ENCODE peak calls at places on chromosomes 12 and 14, in ten cellular contexts. C is fibroblast of the aortic adventitia, P is CD14-positive monocyte, X is AG09309, A is mammary epithelial cell, Y is type B pancreatic cell, R is fibroblast of lung, E is choroid plexus epithelial cell, T is nephron progenitor cell, D is pancreas. S is an unnamed sample.

GRCh38 chr12:51429705-51430104 is 5.1 kb downstream of the SLC4A8 start:
- DNase-seq in D (no peak), Y (no peak), R (no peak), A (no peak), E (no peak), T (no peak), C (no peak), X (no peak), P (no peak), S (no peak)

GRCh38 chr12:42590324-42590934 is 883 bp upstream of the PRICKLE1 start:
- DNase-seq in X (no peak), R (peak), D (peak), C (no peak), A (peak), P (no peak), T (peak), E (no peak), Y (no peak), S (peak)

GRCh38 chr12:67586951-67587350 is 61.6 kb upstream of the DYRK2 start:
- DNase-seq in E (no peak), D (no peak), X (no peak), T (no peak), A (no peak), R (no peak), C (no peak), Y (no peak), P (no peak), S (no peak)

GRCh38 chr14:20811994-20812393 is 9.3 kb upstream of the RNASE1 start:
- DNase-seq in T (no peak), A (no peak), X (no peak), C (no peak), R (no peak), P (no peak), D (peak), E (no peak), Y (no peak), S (no peak)

GRCh38 chr14:61281186-61281676 is at the start of gene TMEM30B:
- DNase-seq in Y (peak), X (no peak), E (no peak), D (peak), C (no peak), T (no peak), A (peak), R (no peak), P (no peak), S (no peak)

GRCh38 chr14:35878272-35879140 is 52.4 kb downstream of the BRMS1L start:
- DNase-seq in R (peak), X (peak), Y (no peak), A (peak), C (peak), D (no peak), T (no peak), E (peak), P (no peak), S (no peak)

GRCh38 chr12:123024819-123025391 is 44.4 kb downstream of the ARL6IP4 start:
- DNase-seq in T (no peak), E (peak), Y (no peak), R (peak), D (no peak), C (peak), A (peak), X (no peak), P (no peak), S (no peak)

GRCh38 chr12:109052415-109053323 is at the start of gene USP30:
- DNase-seq in R (peak), D (peak), X (peak), E (peak), Y (peak), P (peak), A (peak), C (peak), T (peak), S (peak)

GRCh38 chr14:52244997-52245396 is 22.5 kb upstream of the PTGDR start:
- DNase-seq in X (no peak), C (no peak), R (no peak), D (no peak), T (no peak), E (no peak), Y (no peak), P (no peak), A (no peak), S (no peak)

GRCh38 chr12:1795785-1796514 is 24.4 kb upstream of the LRTM2 start:
- DNase-seq in C (peak), D (peak), R (peak), Y (peak), X (peak), E (peak), A (peak), P (peak), T (peak), S (peak)

GRCh38 chr12:1796515-1797010 is 23.8 kb upstream of the LRTM2 start:
- DNase-seq in T (no peak), R (no peak), C (no peak), X (no peak), D (no peak), E (no peak), Y (no peak), A (no peak), P (peak), S (peak)

GRCh38 chr12:1794440-1795090 is 25.8 kb upstream of the LRTM2 start:
- DNase-seq in P (no peak), D (no peak), R (no peak), T (no peak), E (no peak), A (no peak), C (no peak), X (no peak), Y (no peak), S (no peak)

GRCh38 chr12:1793426-1794210 is 26.7 kb upstream of the LRTM2 start:
- DNase-seq in X (no peak), T (no peak), E (no peak), D (no peak), P (no peak), A (no peak), R (no peak), C (no peak), Y (no peak), S (no peak)

DNA sequence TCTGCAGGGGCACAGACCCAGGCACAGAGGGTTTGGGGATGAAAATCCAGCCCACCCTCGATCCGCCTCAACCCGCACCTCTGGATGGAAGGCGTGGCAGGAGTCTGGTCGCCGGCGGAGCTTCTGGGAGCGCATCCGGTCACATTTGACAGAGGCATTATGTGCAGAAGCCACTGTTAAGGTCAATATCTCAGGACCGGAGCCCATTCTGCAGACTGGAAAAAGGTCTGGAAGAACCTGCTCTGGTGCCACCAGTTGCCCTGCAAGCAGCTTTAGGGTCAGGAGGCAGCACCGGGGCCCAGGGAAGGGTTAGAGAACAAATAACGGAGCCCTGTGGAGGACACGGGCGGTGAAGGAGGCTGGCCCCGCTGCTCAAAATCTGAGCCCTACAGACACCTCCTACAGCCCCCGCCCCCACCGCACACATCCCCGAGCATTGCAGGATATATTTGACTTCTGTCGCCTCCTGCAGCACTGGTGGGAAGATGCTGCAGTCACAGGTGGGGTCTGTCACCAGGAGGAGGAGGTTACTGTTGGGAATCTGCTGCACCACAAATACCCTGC is 25.1 kb upstream of the LRTM2 start:
- DNase-seq in Y (no peak), R (no peak), T (no peak), E (no peak), A (no peak), D (no peak), C (no peak), X (no peak), P (no peak), S (peak)
- TF ChIP-seq CTCF in Y (no peak), R (no peak), T (no peak), E (no peak), A (no peak), D (no peak), C (no peak), X (no peak), P (no peak), S (no peak)

GRCh38 chr12:132218915-132219314 is 74.7 kb downstream of the NOC4L start:
- DNase-seq in E (peak), C (no peak), A (no peak), D (no peak), R (no peak), Y (no peak), P (no peak), X (no peak), T (peak), S (peak)
- TF ChIP-seq CTCF in E (peak), C (peak), A (no peak), D (no peak), R (peak), Y (peak), P (peak), X (peak), T (peak), S (peak)

GRCh38 chr14:81991998-81992397 is 458.3 kb upstream of the SEL1L start:
- DNase-seq in A (no peak), Y (no peak), C (no peak), E (peak), T (no peak), R (no peak), D (no peak), P (no peak), X (no peak), S (no peak)
- TF ChIP-seq CTCF in A (no peak), Y (peak), C (no peak), E (peak), T (peak), R (no peak), D (no peak), P (no peak), X (peak), S (peak)

DNA sequence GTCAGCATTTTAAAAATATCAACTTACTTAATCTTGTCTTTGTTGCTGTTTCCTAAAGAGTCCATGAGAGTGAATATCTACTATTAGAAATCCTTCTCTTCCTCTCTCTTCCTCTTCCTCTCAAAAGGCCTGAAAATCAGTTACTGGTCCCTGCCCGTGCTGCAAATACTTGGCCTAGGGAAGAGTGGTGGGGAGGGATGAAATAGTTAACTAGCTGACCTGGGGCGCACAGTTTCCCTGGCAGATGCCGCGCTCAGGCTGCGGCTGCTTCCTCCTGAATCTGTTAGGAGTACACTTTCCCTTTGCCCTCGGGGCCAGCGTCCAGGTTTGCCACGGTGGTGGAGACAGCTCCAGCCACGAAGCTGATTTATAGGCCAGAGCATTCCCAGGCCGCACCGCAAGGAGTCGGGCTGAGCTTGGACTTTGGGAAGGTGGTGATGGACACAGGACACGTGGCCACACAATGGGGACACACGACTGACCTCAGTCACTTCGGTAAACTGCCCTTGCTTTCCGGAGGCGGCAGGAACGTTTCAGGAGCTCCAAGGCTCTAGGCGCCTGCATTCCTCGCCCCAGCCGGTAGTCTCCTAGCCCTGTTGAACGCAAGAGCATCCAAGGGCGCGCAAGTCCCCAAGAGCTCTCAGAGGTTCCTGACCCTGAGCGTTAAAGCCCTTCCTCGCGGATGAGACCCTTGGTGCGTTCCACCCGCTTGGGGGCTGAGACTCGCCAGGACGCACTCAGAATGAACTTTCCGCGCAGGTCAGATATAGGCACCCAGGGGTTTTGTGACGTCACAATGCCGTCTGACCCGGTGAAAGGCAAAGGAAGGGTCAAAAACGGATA is 7.1 kb upstream of the ASCL1 start:
- DNase-seq in P (no peak), Y (no peak), E (no peak), A (no peak), X (no peak), T (peak), R (no peak), C (no peak), D (no peak), S (no peak)
- TF ChIP-seq CTCF in P (no peak), Y (peak), E (no peak), A (no peak), X (no peak), T (peak), R (no peak), C (no peak), D (no peak), S (peak)

DNA sequence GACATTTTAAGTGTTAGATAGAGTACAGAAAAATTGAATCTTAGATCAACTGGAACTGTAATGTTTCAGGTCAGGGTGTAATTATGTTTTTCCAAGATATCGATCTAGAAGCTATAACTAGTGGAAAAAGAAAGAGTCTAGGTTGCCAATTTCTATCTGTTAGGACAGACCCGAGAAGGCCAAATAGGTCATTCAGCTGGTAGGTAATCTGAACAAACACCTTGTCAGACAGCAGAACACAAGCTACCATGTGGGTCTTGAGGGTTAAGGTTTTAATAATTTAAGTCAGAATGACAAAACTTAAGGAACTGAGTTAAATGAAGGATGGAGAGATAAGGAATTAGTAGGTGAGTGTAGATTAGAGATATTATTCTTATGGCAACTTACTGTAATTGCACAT is 44.9 kb upstream of the KCNMB4 start:
- DNase-seq in Y (no peak), X (no peak), P (no peak), E (no peak), T (no peak), R (no peak), A (no peak), C (no peak), D (no peak), S (no peak)
- TF ChIP-seq CTCF in Y (no peak), X (no peak), P (no peak), E (no peak), T (no peak), R (no peak), A (no peak), C (no peak), D (no peak), S (no peak)

GRCh38 chr14:22887990-22888378 is 5.0 kb downstream of the REM2 start:
- DNase-seq in E (no peak), R (no peak), P (no peak), Y (no peak), T (no peak), X (no peak), D (no peak), A (no peak), C (no peak), S (peak)
- TF ChIP-seq CTCF in E (no peak), R (no peak), P (no peak), Y (no peak), T (no peak), X (no peak), D (no peak), A (no peak), C (no peak), S (no peak)

DNA sequence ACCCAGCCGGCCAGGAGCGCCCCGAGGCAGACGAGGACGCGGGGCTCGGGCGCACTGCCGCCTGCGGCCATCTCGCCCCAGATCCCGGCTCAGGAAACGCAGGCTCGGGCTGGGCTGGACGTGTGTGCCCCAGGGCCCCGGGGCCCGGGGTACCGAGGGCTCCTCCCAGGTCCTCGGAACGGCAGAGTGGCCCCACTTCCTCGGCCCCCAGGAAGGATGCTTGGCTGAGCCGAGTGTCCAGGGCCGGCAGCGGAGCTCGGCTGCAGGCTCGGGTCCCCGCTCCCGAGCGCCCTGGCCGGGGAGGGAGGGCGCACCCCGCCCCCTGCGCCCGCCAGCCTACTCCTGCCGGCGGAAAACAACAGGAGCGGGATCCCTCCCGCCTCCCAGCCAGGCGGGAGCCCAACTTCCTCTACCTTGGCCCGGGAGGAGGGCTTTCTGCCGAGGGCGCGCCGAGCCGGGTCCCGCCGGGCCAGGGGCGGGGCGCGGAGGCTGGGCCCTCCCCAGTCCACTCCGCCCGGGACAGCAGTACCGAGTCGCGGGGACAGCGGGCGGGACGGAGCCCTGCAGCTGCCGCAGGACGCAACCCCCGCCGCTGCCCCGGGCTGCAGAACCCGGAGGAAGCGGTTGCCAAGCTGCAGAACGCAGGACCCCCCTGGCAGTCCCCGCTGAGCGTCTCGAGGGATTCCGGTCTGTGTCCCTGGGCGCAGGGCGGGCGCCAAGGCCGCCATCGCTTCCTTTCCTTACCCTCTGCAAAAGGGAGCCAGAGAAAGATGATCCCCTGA is at the start of gene VSIG10:
- DNase-seq in A (peak), P (no peak), Y (peak), R (peak), X (peak), D (peak), E (peak), T (peak), C (peak), S (peak)
- TF ChIP-seq CTCF in A (no peak), P (no peak), Y (peak), R (no peak), X (no peak), D (no peak), E (no peak), T (no peak), C (no peak), S (no peak)

GRCh38 chr14:54550514-54550913 is 16.4 kb upstream of the SAMD4A start:
- DNase-seq in A (no peak), Y (no peak), E (peak), C (no peak), R (no peak), T (no peak), X (no peak), D (no peak), P (no peak), S (no peak)

GRCh38 chr14:54556535-54556934 is 10.4 kb upstream of the SAMD4A start:
- DNase-seq in R (no peak), Y (no peak), X (no peak), E (no peak), T (no peak), A (no peak), P (no peak), D (no peak), C (no peak), S (no peak)

GRCh38 chr14:54554401-54554800 is 12.5 kb upstream of the SAMD4A start:
- DNase-seq in D (no peak), E (no peak), Y (no peak), A (no peak), X (no peak), P (no peak), R (no peak), T (no peak), C (no peak), S (no peak)

GRCh38 chr14:54549862-54550261 is 17.1 kb upstream of the SAMD4A start:
- DNase-seq in X (no peak), R (peak), E (no peak), T (no peak), Y (no peak), P (no peak), C (peak), D (no peak), A (no peak), S (no peak)

DNA sequence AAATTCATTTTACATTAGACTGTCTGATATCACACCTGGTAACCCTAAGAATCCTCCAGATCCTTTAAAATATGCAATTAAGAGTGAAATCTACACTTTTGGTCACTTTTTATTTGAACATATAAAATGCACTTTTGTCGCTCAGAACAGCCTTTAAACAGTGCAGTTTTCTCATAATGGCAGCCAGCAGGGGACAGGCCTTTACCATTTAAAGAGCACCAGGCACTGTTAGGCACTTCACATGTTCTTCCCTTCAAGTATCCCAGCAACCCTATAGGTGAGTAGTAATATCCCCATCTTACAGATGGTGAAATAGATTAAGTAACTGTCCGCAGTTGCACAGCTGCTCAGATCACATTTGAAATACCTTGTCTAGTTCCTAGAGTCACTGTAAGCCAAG is 11.3 kb upstream of the SAMD4A start:
- DNase-seq in E (no peak), D (no peak), R (no peak), A (no peak), T (no peak), X (no peak), Y (no peak), C (no peak), P (no peak), S (no peak)
- TF ChIP-seq CTCF in E (no peak), D (no peak), R (peak), A (peak), T (no peak), X (peak), Y (peak), C (no peak), P (no peak), S (no peak)